ENCODE peak calls at places on chromosomes 5 and 9, in ten cellular contexts. One of them, this sample, is unnamed.

GRCh38 chr5:94057655-94058054 is 316.3 kb upstream of the POU5F2 start:
- DNase-seq in EL: no peak
- DNase-seq in left cardiac atrium: no peak
- DNase-seq in head of caudate nucleus: no peak
- DNase-seq in fibroblast of mammary gland: no peak
- DNase-seq in naive thymus-derived CD8-positive, alpha-beta T cell: no peak
- DNase-seq in amygdala: no peak
- DNase-seq in A172: no peak
- DNase-seq in pulmonary artery endothelial cell: no peak
- DNase-seq in AG09309: no peak
- DNase-seq in this sample: no peak

GRCh38 chr5:105392710-105393149 is 1830.1 kb upstream of the NUDT12 start:
- DNase-seq in EL: no peak
- DNase-seq in left cardiac atrium: no peak
- DNase-seq in head of caudate nucleus: no peak
- DNase-seq in fibroblast of mammary gland: no peak
- DNase-seq in naive thymus-derived CD8-positive, alpha-beta T cell: no peak
- DNase-seq in amygdala: no peak
- DNase-seq in A172: no peak
- DNase-seq in pulmonary artery endothelial cell: no peak
- DNase-seq in AG09309: no peak
- DNase-seq in this sample: no peak

GRCh38 chr5:37875051-37875787 is 35.4 kb upstream of the GDNF start:
- DNase-seq in EL: peak
- DNase-seq in left cardiac atrium: no peak
- DNase-seq in head of caudate nucleus: no peak
- DNase-seq in fibroblast of mammary gland: peak
- DNase-seq in naive thymus-derived CD8-positive, alpha-beta T cell: no peak
- DNase-seq in amygdala: no peak
- DNase-seq in A172: peak
- DNase-seq in pulmonary artery endothelial cell: no peak
- DNase-seq in AG09309: no peak
- DNase-seq in this sample: no peak

GRCh38 chr9:81559741-81560140 is 129.6 kb downstream of the TLE1 start:
- DNase-seq in EL: peak
- DNase-seq in left cardiac atrium: no peak
- DNase-seq in head of caudate nucleus: no peak
- DNase-seq in fibroblast of mammary gland: peak
- DNase-seq in naive thymus-derived CD8-positive, alpha-beta T cell: no peak
- DNase-seq in amygdala: no peak
- DNase-seq in A172: peak
- DNase-seq in pulmonary artery endothelial cell: no peak
- DNase-seq in AG09309: peak
- DNase-seq in this sample: no peak

GRCh38 chr9:124199474-124199873 is 58.3 kb upstream of the NEK6 start:
- DNase-seq in EL: no peak
- DNase-seq in left cardiac atrium: no peak
- DNase-seq in head of caudate nucleus: no peak
- DNase-seq in fibroblast of mammary gland: no peak
- DNase-seq in naive thymus-derived CD8-positive, alpha-beta T cell: no peak
- DNase-seq in amygdala: no peak
- DNase-seq in A172: no peak
- DNase-seq in pulmonary artery endothelial cell: no peak
- DNase-seq in AG09309: no peak
- DNase-seq in this sample: no peak

GRCh38 chr9:127405344-127406125 is 8.6 kb downstream of the SLC2A8 start:
- DNase-seq in EL: no peak
- DNase-seq in left cardiac atrium: no peak
- DNase-seq in head of caudate nucleus: no peak
- DNase-seq in fibroblast of mammary gland: no peak
- DNase-seq in naive thymus-derived CD8-positive, alpha-beta T cell: no peak
- DNase-seq in amygdala: no peak
- DNase-seq in A172: no peak
- DNase-seq in pulmonary artery endothelial cell: no peak
- DNase-seq in AG09309: no peak
- DNase-seq in this sample: no peak

GRCh38 chr5:102014371-102014770 is 281.7 kb downstream of the SLCO4C1 start:
- DNase-seq in EL: no peak
- DNase-seq in left cardiac atrium: no peak
- DNase-seq in head of caudate nucleus: no peak
- DNase-seq in fibroblast of mammary gland: no peak
- DNase-seq in naive thymus-derived CD8-positive, alpha-beta T cell: no peak
- DNase-seq in amygdala: no peak
- DNase-seq in A172: no peak
- DNase-seq in pulmonary artery endothelial cell: no peak
- DNase-seq in AG09309: no peak
- DNase-seq in this sample: no peak

GRCh38 chr5:53173083-53173482 is 63.5 kb upstream of the MOCS2 start:
- DNase-seq in EL: no peak
- DNase-seq in left cardiac atrium: no peak
- DNase-seq in head of caudate nucleus: no peak
- DNase-seq in fibroblast of mammary gland: no peak
- DNase-seq in naive thymus-derived CD8-positive, alpha-beta T cell: no peak
- DNase-seq in amygdala: no peak
- DNase-seq in A172: no peak
- DNase-seq in pulmonary artery endothelial cell: no peak
- DNase-seq in AG09309: no peak
- DNase-seq in this sample: no peak

GRCh38 chr5:468401-468800 is 25.4 kb downstream of the EXOC3 start:
- DNase-seq in EL: no peak
- DNase-seq in left cardiac atrium: peak
- DNase-seq in head of caudate nucleus: no peak
- DNase-seq in fibroblast of mammary gland: no peak
- DNase-seq in naive thymus-derived CD8-positive, alpha-beta T cell: no peak
- DNase-seq in amygdala: no peak
- DNase-seq in A172: no peak
- DNase-seq in pulmonary artery endothelial cell: no peak
- DNase-seq in AG09309: no peak
- DNase-seq in this sample: no peak

GRCh38 chr5:90987711-90988110 is 395.4 kb downstream of the ARRDC3 start:
- DNase-seq in EL: no peak
- DNase-seq in left cardiac atrium: no peak
- DNase-seq in head of caudate nucleus: no peak
- DNase-seq in fibroblast of mammary gland: no peak
- DNase-seq in naive thymus-derived CD8-positive, alpha-beta T cell: no peak
- DNase-seq in amygdala: no peak
- DNase-seq in A172: no peak
- DNase-seq in pulmonary artery endothelial cell: no peak
- DNase-seq in AG09309: no peak
- DNase-seq in this sample: no peak

GRCh38 chr9:20854444-20854843 is 170.4 kb downstream of the FOCAD start:
- DNase-seq in EL: peak
- DNase-seq in left cardiac atrium: no peak
- DNase-seq in head of caudate nucleus: no peak
- DNase-seq in fibroblast of mammary gland: no peak
- DNase-seq in naive thymus-derived CD8-positive, alpha-beta T cell: no peak
- DNase-seq in amygdala: no peak
- DNase-seq in A172: no peak
- DNase-seq in pulmonary artery endothelial cell: no peak
- DNase-seq in AG09309: no peak
- DNase-seq in this sample: no peak

GRCh38 chr9:117354252-117354847 is 60.5 kb downstream of the ASTN2 start:
- DNase-seq in EL: no peak
- DNase-seq in left cardiac atrium: no peak
- DNase-seq in head of caudate nucleus: no peak
- DNase-seq in fibroblast of mammary gland: no peak
- DNase-seq in naive thymus-derived CD8-positive, alpha-beta T cell: no peak
- DNase-seq in amygdala: no peak
- DNase-seq in A172: no peak
- DNase-seq in pulmonary artery endothelial cell: no peak
- DNase-seq in AG09309: no peak
- DNase-seq in this sample: no peak

GRCh38 chr5:77326142-77326541 is 115.7 kb downstream of the PDE8B start:
- DNase-seq in EL: no peak
- DNase-seq in left cardiac atrium: no peak
- DNase-seq in head of caudate nucleus: no peak
- DNase-seq in fibroblast of mammary gland: no peak
- DNase-seq in naive thymus-derived CD8-positive, alpha-beta T cell: no peak
- DNase-seq in amygdala: no peak
- DNase-seq in A172: no peak
- DNase-seq in pulmonary artery endothelial cell: no peak
- DNase-seq in AG09309: no peak
- DNase-seq in this sample: no peak

GRCh38 chr5:32673272-32673671 is 37.8 kb upstream of the NPR3 start:
- DNase-seq in EL: no peak
- DNase-seq in left cardiac atrium: no peak
- DNase-seq in head of caudate nucleus: no peak
- DNase-seq in fibroblast of mammary gland: no peak
- DNase-seq in naive thymus-derived CD8-positive, alpha-beta T cell: no peak
- DNase-seq in amygdala: no peak
- DNase-seq in A172: no peak
- DNase-seq in pulmonary artery endothelial cell: no peak
- DNase-seq in AG09309: no peak
- DNase-seq in this sample: no peak

GRCh38 chr9:127283917-127284316 is 19.3 kb downstream of the GARNL3 start:
- DNase-seq in EL: peak
- DNase-seq in left cardiac atrium: peak
- DNase-seq in head of caudate nucleus: peak
- DNase-seq in fibroblast of mammary gland: peak
- DNase-seq in naive thymus-derived CD8-positive, alpha-beta T cell: peak
- DNase-seq in amygdala: no peak
- DNase-seq in A172: peak
- DNase-seq in pulmonary artery endothelial cell: no peak
- DNase-seq in AG09309: peak
- DNase-seq in this sample: peak

GRCh38 chr5:76469656-76470290 is 66.7 kb downstream of the IQGAP2 start:
- DNase-seq in EL: no peak
- DNase-seq in left cardiac atrium: no peak
- DNase-seq in head of caudate nucleus: no peak
- DNase-seq in fibroblast of mammary gland: no peak
- DNase-seq in naive thymus-derived CD8-positive, alpha-beta T cell: no peak
- DNase-seq in amygdala: no peak
- DNase-seq in A172: no peak
- DNase-seq in pulmonary artery endothelial cell: no peak
- DNase-seq in AG09309: no peak
- DNase-seq in this sample: no peak

GRCh38 chr9:124869986-124870560 is 8.1 kb downstream of the ARPC5L start:
- DNase-seq in EL: peak
- DNase-seq in left cardiac atrium: peak
- DNase-seq in head of caudate nucleus: no peak
- DNase-seq in fibroblast of mammary gland: peak
- DNase-seq in naive thymus-derived CD8-positive, alpha-beta T cell: peak
- DNase-seq in amygdala: no peak
- DNase-seq in A172: peak
- DNase-seq in pulmonary artery endothelial cell: no peak
- DNase-seq in AG09309: no peak
- DNase-seq in this sample: no peak

GRCh38 chr5:131324311-131324710 is 60.5 kb downstream of the CDC42SE2 start:
- DNase-seq in EL: no peak
- DNase-seq in left cardiac atrium: no peak
- DNase-seq in head of caudate nucleus: peak
- DNase-seq in fibroblast of mammary gland: no peak
- DNase-seq in naive thymus-derived CD8-positive, alpha-beta T cell: no peak
- DNase-seq in amygdala: no peak
- DNase-seq in A172: no peak
- DNase-seq in pulmonary artery endothelial cell: no peak
- DNase-seq in AG09309: no peak
- DNase-seq in this sample: peak

GRCh38 chr5:33423018-33423630 is 17.6 kb upstream of the TARS1 start:
- DNase-seq in EL: peak
- DNase-seq in left cardiac atrium: no peak
- DNase-seq in head of caudate nucleus: no peak
- DNase-seq in fibroblast of mammary gland: peak
- DNase-seq in naive thymus-derived CD8-positive, alpha-beta T cell: no peak
- DNase-seq in amygdala: no peak
- DNase-seq in A172: peak
- DNase-seq in pulmonary artery endothelial cell: no peak
- DNase-seq in AG09309: no peak
- DNase-seq in this sample: no peak

GRCh38 chr5:73300520-73301207 is 127.7 kb downstream of the TMEM174 start:
- DNase-seq in EL: no peak
- DNase-seq in left cardiac atrium: no peak
- DNase-seq in head of caudate nucleus: no peak
- DNase-seq in fibroblast of mammary gland: no peak
- DNase-seq in naive thymus-derived CD8-positive, alpha-beta T cell: no peak
- DNase-seq in amygdala: no peak
- DNase-seq in A172: no peak
- DNase-seq in pulmonary artery endothelial cell: no peak
- DNase-seq in AG09309: no peak
- DNase-seq in this sample: no peak

GRCh38 chr9:93141771-93142483 is 7.9 kb upstream of the NINJ1 start:
- DNase-seq in EL: no peak
- DNase-seq in left cardiac atrium: no peak
- DNase-seq in head of caudate nucleus: no peak
- DNase-seq in fibroblast of mammary gland: no peak
- DNase-seq in naive thymus-derived CD8-positive, alpha-beta T cell: no peak
- DNase-seq in amygdala: no peak
- DNase-seq in A172: no peak
- DNase-seq in pulmonary artery endothelial cell: no peak
- DNase-seq in AG09309: no peak
- DNase-seq in this sample: no peak

GRCh38 chr9:113215142-113215541 is 5.9 kb downstream of the FKBP15 start:
- DNase-seq in EL: peak
- DNase-seq in left cardiac atrium: no peak
- DNase-seq in head of caudate nucleus: no peak
- DNase-seq in fibroblast of mammary gland: peak
- DNase-seq in naive thymus-derived CD8-positive, alpha-beta T cell: no peak
- DNase-seq in amygdala: no peak
- DNase-seq in A172: no peak
- DNase-seq in pulmonary artery endothelial cell: peak
- DNase-seq in AG09309: no peak
- DNase-seq in this sample: no peak

GRCh38 chr5:112154940-112155686 is 264.0 kb downstream of the EPB41L4A start:
- DNase-seq in EL: peak
- DNase-seq in left cardiac atrium: no peak
- DNase-seq in head of caudate nucleus: no peak
- DNase-seq in fibroblast of mammary gland: peak
- DNase-seq in naive thymus-derived CD8-positive, alpha-beta T cell: no peak
- DNase-seq in amygdala: no peak
- DNase-seq in A172: peak
- DNase-seq in pulmonary artery endothelial cell: no peak
- DNase-seq in AG09309: no peak
- DNase-seq in this sample: no peak

This sample was measured in hippocampal formation.